ENCODE peak calls at places on chromosomes 16 and 17, in six cellular contexts. W is H9, G is H1, A is mesendoderm, R is IMR-90, H is neuronal stem cell. I is an unnamed sample.

GRCh38 chr16:74862743-74863244 is 88.2 kb upstream of the FA2H start:
- DNase-seq in W (no peak), G (no peak), A (peak; percentile 54), R (peak; percentile 47), H (peak; percentile 33), I (peak; percentile 57)

GRCh38 chr17:58281511-58282011 is 826 bp upstream of the MPO start:
- DNase-seq in W (no peak), G (peak; percentile 36), A (peak; percentile 19), R (no peak), H (no peak), I (no peak)

GRCh38 chr16:85359147-85359822 is 247.0 kb upstream of the CIBAR2 start:
- DNase-seq in W (no peak), G (no peak), A (no peak), R (peak; percentile 34), H (no peak), I (peak; percentile 79)

GRCh38 chr17:49191407-49191916 is 18.9 kb downstream of the GNGT2 start:
- DNase-seq in W (no peak), G (no peak), A (no peak), R (no peak), H (no peak), I (no peak)

GRCh38 chr16:54236761-54237160 is 49.8 kb downstream of the IRX3 start:
- DNase-seq in W (no peak), G (no peak), A (no peak), R (peak; percentile 43), H (no peak), I (no peak)

GRCh38 chr17:2070241-2071023 is 15.5 kb downstream of the HIC1 start:
- DNase-seq in W (peak; percentile 86), G (no peak), A (peak; percentile 77), R (no peak), H (no peak), I (peak; percentile 25)

GRCh38 chr17:70144260-70144846 is 25.0 kb upstream of the KCNJ2 start:
- DNase-seq in W (no peak), G (no peak), A (no peak), R (peak; percentile 54), H (peak; percentile 9), I (peak; percentile 52)

GRCh38 chr16:30355954-30356308 is 823 bp upstream of the CD2BP2 start:
- DNase-seq in W (no peak), G (no peak), A (no peak), R (no peak), H (no peak), I (no peak)

GRCh38 chr17:50264263-50265113 is 9.8 kb upstream of the TMEM92 start:
- DNase-seq in W (peak; percentile 75), G (peak; percentile 63), A (no peak), R (peak; percentile 51), H (no peak), I (peak; percentile 43)

GRCh38 chr17:55325405-55325804 is 60.6 kb downstream of the HLF start:
- DNase-seq in W (no peak), G (no peak), A (no peak), R (no peak), H (no peak), I (no peak)

GRCh38 chr17:53176629-53177028 is 646.1 kb upstream of the KIF2B start:
- DNase-seq in W (no peak), G (no peak), A (no peak), R (no peak), H (no peak), I (no peak)

GRCh38 chr16:30065943-30066881 is 652 bp downstream of the ALDOA start:
- DNase-seq in W (no peak), G (no peak), A (peak; percentile 54), R (peak; percentile 70), H (no peak), I (no peak)

DNA sequence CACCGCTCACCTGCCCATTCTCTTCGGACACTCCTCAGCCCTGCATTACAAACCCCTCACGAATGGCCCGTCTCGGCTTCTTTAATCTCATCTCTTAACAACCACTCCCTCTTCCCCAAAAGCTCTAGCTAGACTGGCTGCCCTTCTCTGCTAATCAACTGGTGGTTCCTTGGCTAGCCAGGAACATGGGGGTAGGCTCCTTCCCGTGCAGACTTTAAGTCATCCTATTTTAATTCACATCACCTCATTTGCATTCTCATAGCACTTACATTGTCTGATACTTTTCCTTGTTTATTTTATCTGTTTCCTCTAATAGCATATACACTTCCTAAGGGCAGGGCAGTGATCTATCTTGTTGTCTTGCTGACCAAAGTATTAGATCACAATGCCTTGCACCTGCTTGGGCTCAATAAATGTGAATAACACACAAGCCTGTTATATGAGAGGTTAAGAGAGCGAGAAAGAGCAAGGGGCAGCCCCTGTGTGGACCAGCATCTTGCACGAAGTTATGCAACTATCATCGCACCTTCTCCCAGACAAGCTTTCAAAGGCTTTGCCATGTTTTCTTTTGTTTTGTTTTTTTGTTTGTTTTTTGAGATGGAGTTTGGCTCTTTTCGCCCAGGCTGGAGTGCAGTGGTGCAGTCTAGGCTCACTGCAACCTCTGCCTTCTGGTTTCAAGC is 9.8 kb downstream of the TP53 start:
- DNase-seq in W (peak; percentile 81), G (no peak), A (peak; percentile 49), R (no peak), H (no peak), I (no peak)
- H2BK15ac ChIP-seq in W (no peak overlapping the region), G (no peak overlapping the region), A (no peak overlapping the region), R (no peak overlapping the region), H (no peak overlapping the region), I (no peak overlapping the region)

GRCh38 chr16:1020591-1020990 is 39.0 kb downstream of the SOX8 start:
- DNase-seq in W (no peak), G (no peak), A (no peak), R (no peak), H (no peak), I (no peak)
- H2BK15ac ChIP-seq in W (no peak overlapping the region), G (no peak overlapping the region), A (no peak overlapping the region), R (no peak overlapping the region), H (peak overlapping the region; percentile 65), I (no peak overlapping the region)

GRCh38 chr16:25026621-25027020 is 11.5 kb upstream of the ARHGAP17 start:
- DNase-seq in W (no peak), G (no peak), A (no peak), R (no peak), H (no peak), I (no peak)
- H2BK15ac ChIP-seq in W (no peak overlapping the region), G (no peak overlapping the region), A (no peak overlapping the region), R (no peak overlapping the region), H (no peak overlapping the region), I (no peak overlapping the region)

GRCh38 chr16:23323224-23324030 is 21.3 kb downstream of the SCNN1B start:
- DNase-seq in W (no peak), G (no peak), A (no peak), R (no peak), H (no peak), I (no peak)
- H2BK15ac ChIP-seq in W (no peak overlapping the region), G (no peak overlapping the region), A (no peak overlapping the region), R (no peak overlapping the region), H (no peak overlapping the region), I (no peak overlapping the region)

GRCh38 chr17:33709881-33710280 is 416.8 kb upstream of the ASIC2 start:
- DNase-seq in W (no peak), G (no peak), A (no peak), R (no peak), H (no peak), I (no peak)
- H2BK15ac ChIP-seq in W (no peak overlapping the region), G (no peak overlapping the region), A (no peak overlapping the region), R (no peak overlapping the region), H (no peak overlapping the region), I (no peak overlapping the region)

DNA sequence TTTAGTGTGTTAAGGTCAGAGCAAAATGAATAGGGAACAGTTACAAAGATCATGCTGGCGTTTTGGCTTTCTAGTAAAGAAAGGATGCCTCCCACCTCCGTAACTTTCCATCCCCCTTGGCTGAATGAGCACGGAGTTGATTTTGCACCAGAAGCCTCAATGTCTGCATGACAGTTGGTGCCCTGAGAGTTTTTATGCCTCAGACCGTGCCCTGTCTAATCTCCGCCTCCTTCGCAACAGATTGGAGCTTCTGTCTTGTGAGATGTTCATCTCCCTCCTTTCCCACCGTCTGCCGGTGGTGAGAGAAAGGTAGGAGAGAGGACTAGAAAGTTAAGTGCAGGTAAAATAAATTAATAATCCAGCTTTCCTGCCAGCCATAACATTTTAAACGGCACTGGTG is 1.9 kb downstream of the HS3ST4 start:
- DNase-seq in W (no peak), G (no peak), A (no peak), R (no peak), H (no peak), I (no peak)
- H2BK15ac ChIP-seq in W (no peak overlapping the region), G (no peak overlapping the region), A (no peak overlapping the region), R (no peak overlapping the region), H (no peak overlapping the region), I (no peak overlapping the region)

DNA sequence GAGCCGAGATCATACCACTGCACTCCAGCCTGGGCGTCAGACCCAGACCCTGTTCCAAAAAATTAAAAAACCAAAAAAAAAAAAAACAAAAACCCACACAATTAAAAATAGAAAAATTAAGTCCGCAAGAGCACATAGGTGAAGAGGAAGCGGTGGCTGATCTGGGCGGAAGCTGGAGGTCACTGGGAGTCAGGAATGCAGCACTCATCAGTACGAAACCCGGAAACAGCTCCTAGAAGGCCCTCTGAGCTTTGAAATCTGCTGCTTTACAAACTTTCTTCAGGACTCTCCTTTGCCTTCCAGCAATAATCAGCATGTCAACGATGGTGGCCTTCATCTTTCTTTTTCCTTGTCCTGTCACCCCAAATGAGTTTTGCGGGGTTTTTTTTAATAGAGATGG is 29.5 kb downstream of the TRAP1 start:
- DNase-seq in W (no peak), G (no peak), A (no peak), R (no peak), H (no peak), I (no peak)
- H2BK15ac ChIP-seq in W (no peak overlapping the region), G (no peak overlapping the region), A (no peak overlapping the region), R (no peak overlapping the region), H (no peak overlapping the region), I (no peak overlapping the region)

GRCh38 chr17:40098846-40099626 is 1.4 kb downstream of the NR1D1 start:
- DNase-seq in W (peak; percentile 97), G (peak; percentile 97), A (peak; percentile 99), R (peak; percentile 98), H (peak; percentile 84), I (peak; percentile 99)
- H2BK15ac ChIP-seq in W (no peak overlapping the region), G (no peak overlapping the region), A (no peak overlapping the region), R (peak overlapping the region; percentile 99), H (peak overlapping the region; percentile 49), I (peak overlapping the region; percentile 39)

DNA sequence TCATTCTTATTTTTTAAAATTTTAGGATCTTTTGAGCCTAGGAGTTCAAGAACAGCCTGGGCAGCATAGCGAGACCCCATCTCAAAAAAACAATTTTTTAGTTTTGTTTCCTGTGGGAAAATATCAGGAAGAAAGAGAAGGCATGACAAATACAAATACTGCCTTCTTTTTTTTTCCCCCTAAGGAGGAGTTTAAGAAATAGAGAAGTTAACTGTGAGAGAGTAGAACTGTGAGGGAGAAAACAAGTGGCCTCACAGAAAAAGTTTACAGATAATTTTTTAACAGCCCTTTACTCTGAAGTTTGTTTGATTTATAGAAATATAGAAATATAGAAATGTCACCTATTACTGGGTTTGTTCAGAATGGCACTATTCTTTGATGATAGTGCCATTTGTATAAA is 21.1 kb downstream of the TTYH2 start:
- DNase-seq in W (no peak), G (no peak), A (no peak), R (no peak), H (no peak), I (no peak)
- H2BK15ac ChIP-seq in W (no peak overlapping the region), G (no peak overlapping the region), A (no peak overlapping the region), R (no peak overlapping the region), H (no peak overlapping the region), I (no peak overlapping the region)

I was measured in mesenchymal stem cell.